ENCODE peak calls at places on chromosomes 3 and 15, in eight cellular contexts. One of them, this sample, is unnamed.

GRCh38 chr15:31476866-31477265 is 150.2 kb downstream of the KLF13 start:
- DNase-seq in activated naive CD8-positive, alpha-beta T cell treated with anti-CD3 and anti-CD28 coated beads, Interleukin-2, amount 50 U/mL, for 24 hours: no peak
- DNase-seq in activated T-helper 9 cell treated with anti-CD3 and anti-CD28 coated beads, Interleukin-2, amount 50 U/mL, for 16 hours: no peak
- DNase-seq in amygdala: no peak
- DNase-seq in progenitor cell of endocrine pancreas: no peak
- DNase-seq in GM13976: no peak
- DNase-seq in foreskin melanocyte: no peak
- DNase-seq in activated gamma-delta T cell: no peak
- DNase-seq in this sample: no peak

GRCh38 chr3:183116051-183116614 is 16.8 kb upstream of the MCCC1 start:
- DNase-seq in activated naive CD8-positive, alpha-beta T cell treated with anti-CD3 and anti-CD28 coated beads, Interleukin-2, amount 50 U/mL, for 24 hours: peak; percentile 65
- DNase-seq in progenitor cell of endocrine pancreas: peak; percentile 72
- DNase-seq in GM13976: peak; percentile 92
- DNase-seq in activated T-helper 9 cell treated with anti-CD3 and anti-CD28 coated beads, Interleukin-2, amount 50 U/mL, for 16 hours: peak; percentile 20
- DNase-seq in foreskin melanocyte: no peak
- DNase-seq in activated gamma-delta T cell: peak; percentile 12
- DNase-seq in amygdala: peak; percentile 85
- DNase-seq in this sample: peak; percentile 96

GRCh38 chr3:101850327-101851048 is 1.2 kb downstream of the NFKBIZ start:
- DNase-seq in activated naive CD8-positive, alpha-beta T cell treated with anti-CD3 and anti-CD28 coated beads, Interleukin-2, amount 50 U/mL, for 24 hours: peak; percentile 46
- DNase-seq in activated gamma-delta T cell: no peak
- DNase-seq in foreskin melanocyte: no peak
- DNase-seq in activated T-helper 9 cell treated with anti-CD3 and anti-CD28 coated beads, Interleukin-2, amount 50 U/mL, for 16 hours: peak; percentile 23
- DNase-seq in amygdala: no peak
- DNase-seq in GM13976: peak; percentile 38
- DNase-seq in progenitor cell of endocrine pancreas: no peak
- DNase-seq in this sample: peak; percentile 39

GRCh38 chr15:58568157-58568571 is 136.4 kb downstream of the LIPC start:
- DNase-seq in GM13976: no peak
- DNase-seq in activated gamma-delta T cell: no peak
- DNase-seq in foreskin melanocyte: peak; percentile 63
- DNase-seq in amygdala: no peak
- DNase-seq in activated naive CD8-positive, alpha-beta T cell treated with anti-CD3 and anti-CD28 coated beads, Interleukin-2, amount 50 U/mL, for 24 hours: no peak
- DNase-seq in activated T-helper 9 cell treated with anti-CD3 and anti-CD28 coated beads, Interleukin-2, amount 50 U/mL, for 16 hours: no peak
- DNase-seq in progenitor cell of endocrine pancreas: no peak
- DNase-seq in this sample: no peak

GRCh38 chr15:91769919-91770318 is 83.6 kb upstream of the SLCO3A1 start:
- DNase-seq in foreskin melanocyte: no peak
- DNase-seq in amygdala: no peak
- DNase-seq in GM13976: no peak
- DNase-seq in activated naive CD8-positive, alpha-beta T cell treated with anti-CD3 and anti-CD28 coated beads, Interleukin-2, amount 50 U/mL, for 24 hours: no peak
- DNase-seq in activated T-helper 9 cell treated with anti-CD3 and anti-CD28 coated beads, Interleukin-2, amount 50 U/mL, for 16 hours: no peak
- DNase-seq in activated gamma-delta T cell: no peak
- DNase-seq in progenitor cell of endocrine pancreas: no peak
- DNase-seq in this sample: no peak

GRCh38 chr15:43977072-43977884 is 150.5 kb downstream of the WDR76 start:
- DNase-seq in activated T-helper 9 cell treated with anti-CD3 and anti-CD28 coated beads, Interleukin-2, amount 50 U/mL, for 16 hours: peak; percentile 2
- DNase-seq in progenitor cell of endocrine pancreas: no peak
- DNase-seq in GM13976: no peak
- DNase-seq in activated gamma-delta T cell: no peak
- DNase-seq in foreskin melanocyte: no peak
- DNase-seq in activated naive CD8-positive, alpha-beta T cell treated with anti-CD3 and anti-CD28 coated beads, Interleukin-2, amount 50 U/mL, for 24 hours: peak; percentile 81
- DNase-seq in amygdala: no peak
- DNase-seq in this sample: no peak

GRCh38 chr3:113266738-113267137 is 55.4 kb downstream of the BOC start:
- DNase-seq in activated T-helper 9 cell treated with anti-CD3 and anti-CD28 coated beads, Interleukin-2, amount 50 U/mL, for 16 hours: no peak
- DNase-seq in amygdala: no peak
- DNase-seq in GM13976: no peak
- DNase-seq in foreskin melanocyte: no peak
- DNase-seq in progenitor cell of endocrine pancreas: no peak
- DNase-seq in activated naive CD8-positive, alpha-beta T cell treated with anti-CD3 and anti-CD28 coated beads, Interleukin-2, amount 50 U/mL, for 24 hours: no peak
- DNase-seq in activated gamma-delta T cell: no peak
- DNase-seq in this sample: no peak

GRCh38 chr15:58212909-58213526 is 74.8 kb downstream of the AQP9 start:
- DNase-seq in amygdala: no peak
- DNase-seq in GM13976: no peak
- DNase-seq in activated naive CD8-positive, alpha-beta T cell treated with anti-CD3 and anti-CD28 coated beads, Interleukin-2, amount 50 U/mL, for 24 hours: no peak
- DNase-seq in activated gamma-delta T cell: no peak
- DNase-seq in foreskin melanocyte: peak; percentile 61
- DNase-seq in progenitor cell of endocrine pancreas: no peak
- DNase-seq in activated T-helper 9 cell treated with anti-CD3 and anti-CD28 coated beads, Interleukin-2, amount 50 U/mL, for 16 hours: no peak
- DNase-seq in this sample: no peak

GRCh38 chr15:40258544-40258943 is 19.7 kb downstream of the PAK6 start:
- DNase-seq in GM13976: no peak
- DNase-seq in amygdala: no peak
- DNase-seq in activated naive CD8-positive, alpha-beta T cell treated with anti-CD3 and anti-CD28 coated beads, Interleukin-2, amount 50 U/mL, for 24 hours: no peak
- DNase-seq in activated gamma-delta T cell: no peak
- DNase-seq in foreskin melanocyte: no peak
- DNase-seq in progenitor cell of endocrine pancreas: no peak
- DNase-seq in activated T-helper 9 cell treated with anti-CD3 and anti-CD28 coated beads, Interleukin-2, amount 50 U/mL, for 16 hours: no peak
- DNase-seq in this sample: no peak

GRCh38 chr3:142318331-142318730 is 92.9 kb upstream of the GK5 start:
- DNase-seq in activated T-helper 9 cell treated with anti-CD3 and anti-CD28 coated beads, Interleukin-2, amount 50 U/mL, for 16 hours: no peak
- DNase-seq in GM13976: no peak
- DNase-seq in progenitor cell of endocrine pancreas: no peak
- DNase-seq in amygdala: no peak
- DNase-seq in activated naive CD8-positive, alpha-beta T cell treated with anti-CD3 and anti-CD28 coated beads, Interleukin-2, amount 50 U/mL, for 24 hours: no peak
- DNase-seq in activated gamma-delta T cell: no peak
- DNase-seq in foreskin melanocyte: no peak
- DNase-seq in this sample: no peak

GRCh38 chr3:162777118-162777517 is 1280.5 kb downstream of the OTOL1 start:
- DNase-seq in activated naive CD8-positive, alpha-beta T cell treated with anti-CD3 and anti-CD28 coated beads, Interleukin-2, amount 50 U/mL, for 24 hours: no peak
- DNase-seq in foreskin melanocyte: no peak
- DNase-seq in activated gamma-delta T cell: no peak
- DNase-seq in amygdala: no peak
- DNase-seq in activated T-helper 9 cell treated with anti-CD3 and anti-CD28 coated beads, Interleukin-2, amount 50 U/mL, for 16 hours: no peak
- DNase-seq in progenitor cell of endocrine pancreas: no peak
- DNase-seq in GM13976: no peak
- DNase-seq in this sample: no peak

GRCh38 chr15:81297147-81297572 is 26.8 kb downstream of the STARD5 start:
- DNase-seq in progenitor cell of endocrine pancreas: no peak
- DNase-seq in foreskin melanocyte: no peak
- DNase-seq in activated T-helper 9 cell treated with anti-CD3 and anti-CD28 coated beads, Interleukin-2, amount 50 U/mL, for 16 hours: no peak
- DNase-seq in GM13976: no peak
- DNase-seq in activated gamma-delta T cell: no peak
- DNase-seq in amygdala: no peak
- DNase-seq in activated naive CD8-positive, alpha-beta T cell treated with anti-CD3 and anti-CD28 coated beads, Interleukin-2, amount 50 U/mL, for 24 hours: peak; percentile 12
- DNase-seq in this sample: no peak

GRCh38 chr15:77369168-77369567 is 50.7 kb downstream of the PEAK1 start:
- DNase-seq in activated naive CD8-positive, alpha-beta T cell treated with anti-CD3 and anti-CD28 coated beads, Interleukin-2, amount 50 U/mL, for 24 hours: no peak
- DNase-seq in progenitor cell of endocrine pancreas: no peak
- DNase-seq in GM13976: no peak
- DNase-seq in amygdala: no peak
- DNase-seq in activated gamma-delta T cell: no peak
- DNase-seq in foreskin melanocyte: no peak
- DNase-seq in activated T-helper 9 cell treated with anti-CD3 and anti-CD28 coated beads, Interleukin-2, amount 50 U/mL, for 16 hours: no peak
- DNase-seq in this sample: no peak

GRCh38 chr3:128794067-128794768 is 68.2 kb downstream of the RAB7A start:
- DNase-seq in activated T-helper 9 cell treated with anti-CD3 and anti-CD28 coated beads, Interleukin-2, amount 50 U/mL, for 16 hours: no peak
- DNase-seq in foreskin melanocyte: no peak
- DNase-seq in activated naive CD8-positive, alpha-beta T cell treated with anti-CD3 and anti-CD28 coated beads, Interleukin-2, amount 50 U/mL, for 24 hours: peak; percentile 33
- DNase-seq in amygdala: no peak
- DNase-seq in GM13976: no peak
- DNase-seq in activated gamma-delta T cell: no peak
- DNase-seq in progenitor cell of endocrine pancreas: no peak
- DNase-seq in this sample: no peak

GRCh38 chr3:29718661-29719065 is 437.8 kb downstream of the RBMS3 start:
- DNase-seq in activated naive CD8-positive, alpha-beta T cell treated with anti-CD3 and anti-CD28 coated beads, Interleukin-2, amount 50 U/mL, for 24 hours: no peak
- DNase-seq in progenitor cell of endocrine pancreas: no peak
- DNase-seq in GM13976: no peak
- DNase-seq in amygdala: no peak
- DNase-seq in foreskin melanocyte: no peak
- DNase-seq in activated T-helper 9 cell treated with anti-CD3 and anti-CD28 coated beads, Interleukin-2, amount 50 U/mL, for 16 hours: no peak
- DNase-seq in activated gamma-delta T cell: no peak
- DNase-seq in this sample: no peak

GRCh38 chr3:154356009-154356408 is 31.7 kb upstream of the DHX36 start:
- DNase-seq in activated gamma-delta T cell: no peak
- DNase-seq in amygdala: no peak
- DNase-seq in activated naive CD8-positive, alpha-beta T cell treated with anti-CD3 and anti-CD28 coated beads, Interleukin-2, amount 50 U/mL, for 24 hours: no peak
- DNase-seq in activated T-helper 9 cell treated with anti-CD3 and anti-CD28 coated beads, Interleukin-2, amount 50 U/mL, for 16 hours: no peak
- DNase-seq in GM13976: no peak
- DNase-seq in progenitor cell of endocrine pancreas: no peak
- DNase-seq in foreskin melanocyte: no peak
- DNase-seq in this sample: no peak

GRCh38 chr15:63698731-63699130 is 101.5 kb downstream of the FBXL22 start:
- DNase-seq in GM13976: no peak
- DNase-seq in activated T-helper 9 cell treated with anti-CD3 and anti-CD28 coated beads, Interleukin-2, amount 50 U/mL, for 16 hours: no peak
- DNase-seq in progenitor cell of endocrine pancreas: no peak
- DNase-seq in amygdala: no peak
- DNase-seq in foreskin melanocyte: no peak
- DNase-seq in activated naive CD8-positive, alpha-beta T cell treated with anti-CD3 and anti-CD28 coated beads, Interleukin-2, amount 50 U/mL, for 24 hours: no peak
- DNase-seq in activated gamma-delta T cell: no peak
- DNase-seq in this sample: no peak

GRCh38 chr3:169218314-169218983 is 445.1 kb downstream of the MECOM start:
- DNase-seq in activated T-helper 9 cell treated with anti-CD3 and anti-CD28 coated beads, Interleukin-2, amount 50 U/mL, for 16 hours: no peak
- DNase-seq in activated gamma-delta T cell: no peak
- DNase-seq in foreskin melanocyte: peak; percentile 60
- DNase-seq in GM13976: no peak
- DNase-seq in amygdala: no peak
- DNase-seq in progenitor cell of endocrine pancreas: no peak
- DNase-seq in activated naive CD8-positive, alpha-beta T cell treated with anti-CD3 and anti-CD28 coated beads, Interleukin-2, amount 50 U/mL, for 24 hours: no peak
- DNase-seq in this sample: no peak

GRCh38 chr15:71440479-71441071 is 325.3 kb downstream of the THSD4 start:
- DNase-seq in activated T-helper 9 cell treated with anti-CD3 and anti-CD28 coated beads, Interleukin-2, amount 50 U/mL, for 16 hours: no peak
- DNase-seq in GM13976: peak; percentile 45
- DNase-seq in progenitor cell of endocrine pancreas: no peak
- DNase-seq in activated gamma-delta T cell: no peak
- DNase-seq in amygdala: no peak
- DNase-seq in foreskin melanocyte: peak; percentile 40
- DNase-seq in activated naive CD8-positive, alpha-beta T cell treated with anti-CD3 and anti-CD28 coated beads, Interleukin-2, amount 50 U/mL, for 24 hours: no peak
- DNase-seq in this sample: peak; percentile 11

GRCh38 chr3:190534386-190534785 is 20.5 kb downstream of the IL1RAP start:
- DNase-seq in activated naive CD8-positive, alpha-beta T cell treated with anti-CD3 and anti-CD28 coated beads, Interleukin-2, amount 50 U/mL, for 24 hours: no peak
- DNase-seq in activated gamma-delta T cell: no peak
- DNase-seq in GM13976: no peak
- DNase-seq in foreskin melanocyte: no peak
- DNase-seq in amygdala: no peak
- DNase-seq in activated T-helper 9 cell treated with anti-CD3 and anti-CD28 coated beads, Interleukin-2, amount 50 U/mL, for 16 hours: no peak
- DNase-seq in progenitor cell of endocrine pancreas: no peak
- DNase-seq in this sample: no peak

GRCh38 chr15:64917211-64917610 is 5.5 kb downstream of the ANKDD1A start:
- DNase-seq in activated gamma-delta T cell: no peak
- DNase-seq in foreskin melanocyte: no peak
- DNase-seq in amygdala: no peak
- DNase-seq in progenitor cell of endocrine pancreas: no peak
- DNase-seq in GM13976: no peak
- DNase-seq in activated naive CD8-positive, alpha-beta T cell treated with anti-CD3 and anti-CD28 coated beads, Interleukin-2, amount 50 U/mL, for 24 hours: no peak
- DNase-seq in activated T-helper 9 cell treated with anti-CD3 and anti-CD28 coated beads, Interleukin-2, amount 50 U/mL, for 16 hours: no peak
- DNase-seq in this sample: no peak

GRCh38 chr15:50416920-50417319 is 7.3 kb upstream of the USP8 start:
- DNase-seq in GM13976: no peak
- DNase-seq in activated gamma-delta T cell: no peak
- DNase-seq in activated naive CD8-positive, alpha-beta T cell treated with anti-CD3 and anti-CD28 coated beads, Interleukin-2, amount 50 U/mL, for 24 hours: no peak
- DNase-seq in amygdala: no peak
- DNase-seq in activated T-helper 9 cell treated with anti-CD3 and anti-CD28 coated beads, Interleukin-2, amount 50 U/mL, for 16 hours: no peak
- DNase-seq in foreskin melanocyte: no peak
- DNase-seq in progenitor cell of endocrine pancreas: no peak
- DNase-seq in this sample: no peak

GRCh38 chr3:42668793-42669217 is 15.3 kb downstream of the ZBTB47 start:
- DNase-seq in activated gamma-delta T cell: no peak
- DNase-seq in amygdala: no peak
- DNase-seq in progenitor cell of endocrine pancreas: no peak
- DNase-seq in activated T-helper 9 cell treated with anti-CD3 and anti-CD28 coated beads, Interleukin-2, amount 50 U/mL, for 16 hours: no peak
- DNase-seq in foreskin melanocyte: no peak
- DNase-seq in activated naive CD8-positive, alpha-beta T cell treated with anti-CD3 and anti-CD28 coated beads, Interleukin-2, amount 50 U/mL, for 24 hours: no peak
- DNase-seq in GM13976: no peak
- DNase-seq in this sample: no peak

GRCh38 chr3:2578560-2578959 is 479.9 kb downstream of the CNTN4 start:
- DNase-seq in amygdala: no peak
- DNase-seq in progenitor cell of endocrine pancreas: no peak
- DNase-seq in GM13976: no peak
- DNase-seq in activated naive CD8-positive, alpha-beta T cell treated with anti-CD3 and anti-CD28 coated beads, Interleukin-2, amount 50 U/mL, for 24 hours: no peak
- DNase-seq in foreskin melanocyte: no peak
- DNase-seq in activated T-helper 9 cell treated with anti-CD3 and anti-CD28 coated beads, Interleukin-2, amount 50 U/mL, for 16 hours: no peak
- DNase-seq in activated gamma-delta T cell: no peak
- DNase-seq in this sample: no peak

This sample was measured in germinal center.